ENCODE peak calls at places on chromosomes 2 and 18, in four cellular contexts. C is neuronal stem cell, U is cardiac fibroblast, T is fibroblast of villous mesenchyme. S is an unnamed sample.

GRCh38 chr2:112625474-112626114 is 20.1 kb upstream of the SLC20A1 start:
- DNase-seq in C (no peak), U (no peak), T (no peak), S (no peak)

GRCh38 chr2:237497820-237498128 is 10.7 kb downstream of the MLPH start:
- DNase-seq in C (no peak), U (peak), T (peak), S (no peak)

GRCh38 chr18:30675905-30676620 is 366.5 kb downstream of the DSC3 start:
- DNase-seq in C (no peak), U (no peak), T (no peak), S (no peak)

GRCh38 chr2:53475320-53475719 is 292.3 kb upstream of the CHAC2 start:
- DNase-seq in C (no peak), U (no peak), T (peak), S (no peak)

GRCh38 chr2:135657806-135658582 is 83.7 kb upstream of the UBXN4 start:
- DNase-seq in C (no peak), U (no peak), T (no peak), S (no peak)

GRCh38 chr2:111698743-111699554 is 185.0 kb downstream of the ANAPC1 start:
- DNase-seq in C (no peak), U (peak), T (peak), S (peak)

GRCh38 chr2:127081826-127082633 is 24.9 kb downstream of the BIN1 start:
- DNase-seq in C (no peak), U (peak), T (peak), S (peak)

GRCh38 chr18:77063256-77063655 is 69.3 kb downstream of the MBP start:
- DNase-seq in C (no peak), U (peak), T (no peak), S (peak)

GRCh38 chr2:25570161-25570840 is 103.1 kb downstream of the DTNB start:
- DNase-seq in C (no peak), U (peak), T (peak), S (peak)

GRCh38 chr2:219484343-219485200 is 14.1 kb upstream of the GMPPA start:
- DNase-seq in C (no peak), U (no peak), T (no peak), S (no peak)
- H3K4me3 ChIP-seq in C (no peak), U (no peak), T (peak), S (no peak)

GRCh38 chr2:37231251-37232130 is at the start of the genes CEBPZ and NDUFAF7:
- DNase-seq in C (peak), U (peak), T (peak), S (peak)

GRCh38 chr2:37226863-37227262 is 4.5 kb downstream of the CEBPZ start:
- DNase-seq in C (no peak), U (no peak), T (no peak), S (no peak)

GRCh38 chr2:37228788-37229187 is 2.6 kb downstream of the CEBPZ start:
- DNase-seq in C (no peak), U (no peak), T (no peak), S (no peak)

GRCh38 chr2:37230581-37230980 is 815 bp downstream of the CEBPZ start:
- DNase-seq in C (no peak), U (peak), T (peak), S (peak)

GRCh38 chr2:37232131-37232933 is 874 bp downstream of the NDUFAF7 start:
- DNase-seq in C (no peak), U (peak), T (peak), S (peak)
- H3K4me3 ChIP-seq in C (peak), U (peak), T (peak), S (peak)

GRCh38 chr2:27080603-27080938 is 2.2 kb downstream of the EMILIN1 start:
- DNase-seq in C (no peak), U (no peak), T (no peak), S (no peak)
- H3K4me3 ChIP-seq in C (no peak), U (peak), T (peak), S (peak)

GRCh38 chr2:239053801-239054503 is 206.1 kb downstream of the TWIST2 start:
- DNase-seq in C (no peak), U (no peak), T (no peak), S (no peak)
- H3K4me3 ChIP-seq in C (no peak), U (no peak), T (no peak), S (no peak)

GRCh38 chr2:108586631-108587030 is 52.4 kb downstream of the LIMS1 start:
- DNase-seq in C (no peak), U (no peak), T (peak), S (no peak)
- H3K4me3 ChIP-seq in C (no peak), U (no peak), T (no peak), S (no peak)